ENCODE peak calls at places on chromosomes 7 and 10, in six cellular contexts. I is IMR-90, Q is neuronal stem cell, F is mesendoderm, D is trophoblast cell, K is H1. W is an unnamed sample.

GRCh38 chr10:24756283-24756682 is 32.6 kb upstream of the ARHGAP21 start:
- DNase-seq in I (no peak), Q (no peak), F (no peak), D (no peak), K (peak), W (no peak)

GRCh38 chr10:131676448-131676847 is 224.4 kb upstream of the PPP2R2D start:
- DNase-seq in I (no peak), Q (no peak), F (no peak), D (no peak), K (no peak), W (no peak)

GRCh38 chr7:64640504-64640903 is 25.4 kb upstream of the ZNF107 start:
- DNase-seq in I (no peak), Q (no peak), F (no peak), D (no peak), K (no peak), W (no peak)

GRCh38 chr7:5077740-5078139 is 32.1 kb downstream of the RBAK start:
- DNase-seq in I (peak), Q (no peak), F (no peak), D (no peak), K (no peak), W (no peak)

GRCh38 chr7:67019562-67020390 is 23.1 kb downstream of the TYW1 start:
- DNase-seq in I (peak), Q (no peak), F (no peak), D (peak), K (no peak), W (no peak)

GRCh38 chr7:150716368-150716767 is at the start of gene GIMAP1:
- DNase-seq in I (no peak), Q (no peak), F (no peak), D (no peak), K (no peak), W (no peak)

GRCh38 chr10:60511823-60512222 is 122.1 kb upstream of the ANK3 start:
- DNase-seq in I (no peak), Q (no peak), F (no peak), D (no peak), K (no peak), W (peak)

GRCh38 chr10:20088302-20088701 is 272.1 kb downstream of the PLXDC2 start:
- DNase-seq in I (no peak), Q (no peak), F (no peak), D (no peak), K (no peak), W (peak)

GRCh38 chr10:27724287-27724686 is 21.3 kb downstream of the MKX start:
- DNase-seq in I (no peak), Q (no peak), F (peak), D (no peak), K (no peak), W (no peak)

GRCh38 chr10:108434818-108435217 is 1270.3 kb upstream of the SORCS1 start:
- DNase-seq in I (no peak), Q (no peak), F (peak), D (no peak), K (no peak), W (no peak)

GRCh38 chr10:127919418-127920191 is 12.7 kb downstream of the PTPRE start:
- DNase-seq in I (peak), Q (no peak), F (peak), D (no peak), K (peak), W (peak)

GRCh38 chr7:108227360-108227749 is 97.2 kb upstream of the LAMB4 start:
- DNase-seq in I (no peak), Q (no peak), F (no peak), D (no peak), K (no peak), W (no peak)

GRCh38 chr10:91127341-91128082 is 93.0 kb upstream of the PCGF5 start:
- DNase-seq in I (no peak), Q (no peak), F (no peak), D (no peak), K (no peak), W (peak)

GRCh38 chr7:90216771-90217170 is 5.2 kb downstream of the STEAP2 start:
- DNase-seq in I (no peak), Q (no peak), F (no peak), D (no peak), K (no peak), W (no peak)

GRCh38 chr7:140638311-140638791 is 2.3 kb downstream of the DENND2A start:
- DNase-seq in I (peak), Q (no peak), F (peak), D (peak), K (peak), W (peak)

GRCh38 chr10:102835007-102835482 is 2.2 kb downstream of the CYP17A1 start:
- DNase-seq in I (peak), Q (peak), F (peak), D (peak), K (peak), W (peak)

GRCh38 chr10:63753807-63754206 is 232.6 kb downstream of the REEP3 start:
- DNase-seq in I (no peak), Q (no peak), F (no peak), D (no peak), K (no peak), W (no peak)

GRCh38 chr7:132750530-132751281 is 174.4 kb upstream of the PLXNA4 start:
- DNase-seq in I (peak), Q (no peak), F (no peak), D (no peak), K (no peak), W (peak)

GRCh38 chr7:68288099-68288498 is 1291.5 kb downstream of the TYW1 start:
- DNase-seq in I (no peak), Q (no peak), F (no peak), D (no peak), K (no peak), W (no peak)

GRCh38 chr7:2044883-2045471 is 187.8 kb downstream of the MAD1L1 start:
- DNase-seq in I (no peak), Q (no peak), F (no peak), D (no peak), K (no peak), W (no peak)

GRCh38 chr10:86400705-86401587 is 34.4 kb upstream of the GRID1 start:
- DNase-seq in I (no peak), Q (no peak), F (no peak), D (peak), K (peak), W (peak)

GRCh38 chr10:102545997-102546396 is 42.2 kb downstream of the SUFU start:
- DNase-seq in I (no peak), Q (no peak), F (no peak), D (no peak), K (no peak), W (no peak)

GRCh38 chr10:96667401-96667800 is 52.9 kb downstream of the PIK3AP1 start:
- DNase-seq in I (peak), Q (no peak), F (no peak), D (no peak), K (no peak), W (no peak)

GRCh38 chr10:132064771-132065437 is 842 bp upstream of the JAKMIP3 start:
- DNase-seq in I (no peak), Q (no peak), F (no peak), D (no peak), K (no peak), W (no peak)

GRCh38 chr10:122055252-122055651 is 66.3 kb downstream of the TACC2 start:
- DNase-seq in I (no peak), Q (no peak), F (no peak), D (no peak), K (no peak), W (no peak)

GRCh38 chr10:103600956-103601569 is 107.6 kb downstream of the NEURL1 start:
- DNase-seq in I (no peak), Q (no peak), F (no peak), D (no peak), K (no peak), W (no peak)

GRCh38 chr7:1466524-1467271 is 7.4 kb upstream of the MICALL2 start:
- DNase-seq in I (peak), Q (no peak), F (peak), D (no peak), K (peak), W (peak)

GRCh38 chr7:75637854-75638606 is 100.7 kb downstream of the HIP1 start:
- DNase-seq in I (no peak), Q (no peak), F (peak), D (no peak), K (no peak), W (no peak)

GRCh38 chr7:75639893-75640600 is 98.7 kb downstream of the HIP1 start:
- DNase-seq in I (no peak), Q (no peak), F (peak), D (no peak), K (peak), W (no peak)

GRCh38 chr7:75639071-75639892 is 99.5 kb downstream of the HIP1 start:
- DNase-seq in I (peak), Q (peak), F (peak), D (no peak), K (peak), W (peak)

GRCh38 chr7:75642810-75643486 is 95.8 kb downstream of the HIP1 start:
- DNase-seq in I (peak), Q (no peak), F (peak), D (peak), K (peak), W (peak)

GRCh38 chr7:75638607-75639070 is 100.1 kb downstream of the HIP1 start:
- DNase-seq in I (peak), Q (peak), F (peak), D (no peak), K (peak), W (peak)
- H2BK120ac ChIP-seq in I (peak), Q (peak), F (peak), D (no peak), K (peak), W (peak)

GRCh38 chr10:112955736-112956421 is 5.8 kb downstream of the TCF7L2 start:
- DNase-seq in I (peak), Q (no peak), F (no peak), D (peak), K (no peak), W (peak)

GRCh38 chr10:112956631-112957350 is 6.7 kb downstream of the TCF7L2 start:
- DNase-seq in I (no peak), Q (no peak), F (no peak), D (no peak), K (no peak), W (peak)

GRCh38 chr10:112953760-112954159 is 3.7 kb downstream of the TCF7L2 start:
- DNase-seq in I (peak), Q (no peak), F (no peak), D (no peak), K (no peak), W (peak)

GRCh38 chr10:112953075-112953501 is 3.0 kb downstream of the TCF7L2 start:
- DNase-seq in I (peak), Q (no peak), F (peak), D (no peak), K (no peak), W (peak)

DNA sequence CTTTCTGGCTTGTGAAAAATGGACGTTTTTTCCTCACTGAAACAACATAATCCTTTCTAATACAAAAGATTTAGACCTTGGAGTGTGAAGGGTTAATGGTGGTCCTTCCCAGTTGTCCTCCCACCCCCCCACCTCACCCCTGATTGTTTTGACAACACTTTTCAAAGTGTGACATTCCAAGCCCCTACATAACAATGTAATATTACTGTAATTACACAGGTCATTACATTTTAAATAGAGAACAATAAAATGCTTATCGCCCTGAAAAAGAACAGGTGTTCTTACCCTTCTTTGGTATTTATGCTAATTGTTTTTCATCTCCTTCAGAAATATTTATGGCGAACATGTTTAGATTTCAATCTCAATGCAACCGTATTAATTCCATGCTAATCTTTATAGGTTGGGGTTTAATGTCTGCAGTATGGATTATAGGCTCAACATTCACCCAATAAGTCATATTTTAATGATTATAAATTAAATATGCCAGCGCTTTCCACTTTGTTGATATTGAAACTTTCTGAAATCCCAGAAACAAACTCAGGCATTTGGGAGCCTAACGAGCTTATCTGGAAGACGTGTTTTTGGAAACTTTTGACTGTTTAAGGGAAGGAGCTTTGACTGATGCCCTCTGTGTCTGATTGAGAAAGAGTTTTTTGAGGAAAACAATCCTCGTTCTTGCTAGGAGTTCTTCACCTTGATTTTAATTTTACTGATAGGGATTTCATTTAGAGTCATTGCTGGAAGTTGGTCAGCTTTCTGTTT is 5.1 kb downstream of the TCF7L2 start:
- DNase-seq in I (no peak), Q (no peak), F (peak), D (no peak), K (no peak), W (no peak)
- H3K4me3 ChIP-seq in I (peak), Q (peak), F (no peak), D (no peak), K (peak), W (peak)

DNA sequence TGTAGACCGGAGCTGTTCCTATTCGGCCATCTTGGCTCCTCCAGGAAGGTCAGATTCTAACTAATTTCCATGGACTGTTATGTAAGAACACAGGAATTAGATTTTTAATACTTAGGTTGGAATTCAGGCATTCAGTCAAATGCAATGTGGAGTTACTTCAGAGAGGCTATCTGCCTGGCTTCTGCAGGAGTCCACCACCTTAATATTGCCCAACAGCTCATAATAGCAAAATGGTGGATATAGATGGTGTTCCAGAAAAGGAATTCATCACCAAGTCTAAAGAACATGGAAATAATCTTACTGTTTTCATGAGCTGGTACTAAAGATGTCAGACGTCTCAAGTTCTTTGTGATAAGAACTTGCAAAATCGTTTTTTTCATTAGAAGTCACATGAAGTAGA is 39.5 kb downstream of the CRHR2 start:
- DNase-seq in I (no peak), Q (no peak), F (no peak), D (no peak), K (no peak), W (no peak)
- H2BK120ac ChIP-seq in I (no peak), Q (no peak), F (no peak), D (no peak), K (peak), W (no peak)

DNA sequence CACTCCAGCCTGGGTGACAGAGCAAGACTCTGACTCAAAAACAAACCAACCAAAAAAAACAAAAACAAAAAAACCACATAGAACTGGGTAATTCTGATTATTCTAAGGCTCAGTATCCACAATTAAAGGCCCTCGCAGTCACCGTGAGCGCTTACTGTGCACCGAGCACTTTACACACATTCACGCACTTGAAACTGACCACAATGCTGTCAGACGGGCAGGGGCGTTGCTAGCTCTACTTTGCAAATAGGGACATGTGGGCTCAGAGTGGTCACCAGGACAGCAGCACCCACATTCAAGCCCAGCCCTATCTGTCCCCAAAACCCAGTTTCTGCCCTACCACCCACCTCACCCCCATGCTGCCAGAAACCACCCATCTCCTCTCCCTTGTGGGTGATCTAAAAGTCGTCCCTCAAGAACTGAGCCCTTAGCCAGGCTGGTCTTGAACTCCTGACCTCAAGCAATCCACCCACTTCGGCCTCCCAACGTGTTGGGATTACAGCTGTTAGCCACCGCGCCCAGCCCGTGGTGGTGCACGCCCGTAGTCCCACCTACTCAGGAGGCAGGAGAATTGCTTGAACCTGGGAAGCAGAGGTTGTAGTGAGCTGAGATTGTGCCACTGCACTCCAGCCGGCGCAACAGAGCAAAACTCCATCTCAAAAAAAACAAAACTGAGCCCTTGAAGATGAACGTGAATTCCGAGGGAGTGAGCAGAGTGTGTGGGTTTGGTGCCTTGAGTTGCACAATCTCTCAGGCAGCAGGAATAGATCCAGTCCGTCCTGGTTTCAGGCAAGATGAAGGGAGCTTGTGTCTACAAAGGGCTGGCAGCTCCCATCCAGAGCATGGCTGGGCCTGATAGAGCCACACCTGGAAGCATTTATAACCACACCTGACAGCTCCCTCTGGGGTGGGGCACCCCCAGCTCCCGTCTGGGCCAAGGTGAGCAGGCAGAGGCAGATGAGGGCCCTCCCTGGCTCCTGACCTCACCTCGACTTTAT is 5.4 kb upstream of the HSPB1 start:
- DNase-seq in I (peak), Q (no peak), F (no peak), D (peak), K (no peak), W (peak)
- H3K4me3 ChIP-seq in I (no peak), Q (no peak), F (no peak), D (no peak), K (no peak), W (no peak)